ENCODE peak calls at places on chromosomes 5 and 9, in ten cellular contexts. O is mucosa of gallbladder; U is C1 segment of cervical spinal cord; F is upper lobe of right lung; X is HEK293T; G is IMR-90; L is SK-MEL-5; Z is AML-193; I is NCI-H345; Y is activated T-cell treated with anti-CD3 and anti-CD28 coated beads, Interleukin-2, amount 50 U/mL, for 1 hour. A is an unnamed sample.

GRCh38 chr9:9938432-9938831 is 674.4 kb downstream of the PTPRD start:
- DNase-seq in O (no peak), U (no peak), F (no peak), X (no peak), G (no peak), L (no peak), Z (no peak), I (no peak), Y (no peak), A (no peak)

GRCh38 chr5:170097934-170098333 is 7.8 kb upstream of the FOXI1 start:
- DNase-seq in O (no peak), U (no peak), F (no peak), X (no peak), G (no peak), L (no peak), Z (no peak), I (no peak), Y (no peak), A (no peak)

GRCh38 chr5:132054697-132055440 is 5.6 kb upstream of the IL3 start:
- DNase-seq in O (peak; percentile 7), U (no peak), F (peak; percentile 34), X (no peak), G (no peak), L (no peak), Z (no peak), I (no peak), Y (no peak), A (peak; percentile 25)

GRCh38 chr5:1414311-1415058 is 30.8 kb downstream of the SLC6A3 start:
- DNase-seq in O (no peak), U (no peak), F (peak; percentile 52), X (no peak), G (no peak), L (no peak), Z (no peak), I (no peak), Y (no peak), A (peak; percentile 36)

GRCh38 chr5:10797246-10797645 is 36.2 kb upstream of the DAP start:
- DNase-seq in O (no peak), U (no peak), F (no peak), X (no peak), G (peak; percentile 37), L (no peak), Z (peak; percentile 52), I (no peak), Y (no peak), A (no peak)

GRCh38 chr9:135437259-135437658 is 42.3 kb upstream of the PPP1R26 start:
- DNase-seq in O (no peak), U (no peak), F (no peak), X (no peak), G (no peak), L (no peak), Z (no peak), I (no peak), Y (no peak), A (no peak)

GRCh38 chr9:134962065-134962997 is 44.6 kb upstream of the FCN1 start:
- DNase-seq in O (no peak), U (no peak), F (peak; percentile 55), X (no peak), G (no peak), L (no peak), Z (no peak), I (no peak), Y (peak; percentile 4), A (peak; percentile 11)

GRCh38 chr5:151183451-151184245 is 26.1 kb upstream of the ANXA6 start:
- DNase-seq in O (no peak), U (no peak), F (no peak), X (peak; percentile 3), G (peak; percentile 19), L (no peak), Z (no peak), I (no peak), Y (no peak), A (no peak)

GRCh38 chr9:18849910-18850677 is 182.9 kb downstream of the SAXO1 start:
- DNase-seq in O (no peak), U (no peak), F (no peak), X (no peak), G (no peak), L (no peak), Z (no peak), I (no peak), Y (no peak), A (no peak)

GRCh38 chr9:2700398-2700797 is 16.9 kb upstream of the KCNV2 start:
- DNase-seq in O (no peak), U (no peak), F (no peak), X (no peak), G (no peak), L (no peak), Z (no peak), I (no peak), Y (no peak), A (no peak)

GRCh38 chr5:98872679-98873078 is 56.1 kb downstream of the CHD1 start:
- DNase-seq in O (no peak), U (no peak), F (no peak), X (no peak), G (peak; percentile 37), L (no peak), Z (no peak), I (no peak), Y (no peak), A (no peak)

GRCh38 chr9:91500509-91501011 is 76.9 kb upstream of the NFIL3 start:
- DNase-seq in O (no peak), U (no peak), F (no peak), X (no peak), G (peak; percentile 95), L (no peak), Z (no peak), I (no peak), Y (no peak), A (no peak)

GRCh38 chr9:726005-726404 is 115.5 kb upstream of the DMRT1 start:
- DNase-seq in O (no peak), U (no peak), F (no peak), X (no peak), G (no peak), L (peak; percentile 27), Z (no peak), I (no peak), Y (no peak), A (no peak)

GRCh38 chr9:93594041-93594756 is 17.8 kb downstream of the PHF2 start:
- DNase-seq in O (no peak), U (no peak), F (peak; percentile 69), X (no peak), G (no peak), L (no peak), Z (no peak), I (no peak), Y (no peak), A (peak; percentile 88)

GRCh38 chr9:135199489-135199888 is 112.0 kb downstream of the OLFM1 start:
- DNase-seq in O (no peak), U (no peak), F (no peak), X (no peak), G (no peak), L (no peak), Z (no peak), I (no peak), Y (no peak), A (no peak)

GRCh38 chr5:107674655-107675054 is 3.9 kb upstream of the EFNA5 start:
- DNase-seq in O (no peak), U (no peak), F (no peak), X (no peak), G (peak; percentile 36), L (no peak), Z (no peak), I (no peak), Y (no peak), A (no peak)

GRCh38 chr9:136856078-136856474 is 3.9 kb downstream of the MAMDC4 start:
- DNase-seq in O (no peak), U (no peak), F (no peak), X (no peak), G (no peak), L (no peak), Z (no peak), I (no peak), Y (peak; percentile 11), A (peak; percentile 32)

GRCh38 chr9:23686257-23686656 is 139.8 kb downstream of the ELAVL2 start:
- DNase-seq in O (no peak), U (no peak), F (no peak), X (no peak), G (no peak), L (no peak), Z (no peak), I (no peak), Y (no peak), A (no peak)

GRCh38 chr5:96968074-96968473 is 32.2 kb downstream of the LNPEP start:
- DNase-seq in O (no peak), U (no peak), F (no peak), X (no peak), G (peak; percentile 52), L (no peak), Z (no peak), I (no peak), Y (no peak), A (no peak)

GRCh38 chr5:56513141-56513540 is 280.0 kb upstream of the ANKRD55 start:
- DNase-seq in O (no peak), U (no peak), F (no peak), X (no peak), G (no peak), L (no peak), Z (no peak), I (no peak), Y (no peak), A (no peak)

GRCh38 chr5:96259211-96259772 is 173.8 kb downstream of the PCSK1 start:
- DNase-seq in O (no peak), U (no peak), F (no peak), X (no peak), G (peak; percentile 74), L (no peak), Z (peak; percentile 79), I (no peak), Y (no peak), A (no peak)

GRCh38 chr9:91834740-91835139 is 115.3 kb downstream of the ROR2 start:
- DNase-seq in O (no peak), U (no peak), F (no peak), X (peak; percentile 50), G (no peak), L (no peak), Z (no peak), I (no peak), Y (no peak), A (no peak)

GRCh38 chr9:97502222-97502983 is 937 bp downstream of the TMOD1 start:
- DNase-seq in O (no peak), U (peak; percentile 52), F (no peak), X (no peak), G (no peak), L (no peak), Z (no peak), I (no peak), Y (peak; percentile 23), A (peak; percentile 38)

GRCh38 chr9:113380869-113381378 is 4.1 kb upstream of the HDHD3 start:
- DNase-seq in O (no peak), U (no peak), F (peak; percentile 9), X (no peak), G (no peak), L (no peak), Z (no peak), I (peak; percentile 51), Y (no peak), A (peak; percentile 68)

GRCh38 chr5:138662599-138662998 is 87.4 kb upstream of the HSPA9 start:
- DNase-seq in O (no peak), U (no peak), F (no peak), X (no peak), G (no peak), L (no peak), Z (peak; percentile 38), I (no peak), Y (peak; percentile 36), A (no peak)